ENCODE peak calls at places on chromosomes 1 and 21, in six cellular contexts. A is NCI-H1105, K is H54, C is COLO829, Q is RWPE1, J is foreskin keratinocyte. X is an unnamed sample.

GRCh38 chr21:39651206-39651605 is 38.5 kb downstream of the B3GALT5 start:
- DNase-seq in K (no peak), C (no peak), J (no peak), Q (no peak), A (no peak), X (no peak)

GRCh38 chr1:220060876-220061275 is 14.6 kb upstream of the EPRS1 start:
- DNase-seq in K (no peak), Q (no peak), J (no peak), A (no peak), C (no peak), X (no peak)

GRCh38 chr1:234941711-234942320 is 186.8 kb downstream of the TOMM20 start:
- DNase-seq in Q (no peak), J (no peak), K (no peak), A (no peak), C (no peak), X (no peak)

GRCh38 chr21:30813174-30813573 is at the start of gene KRTAP8-1:
- DNase-seq in K (no peak), A (no peak), C (no peak), Q (no peak), J (no peak), X (no peak)

GRCh38 chr1:207970329-207971038 is 59.6 kb upstream of the CD34 start:
- DNase-seq in J (no peak), A (no peak), K (no peak), Q (no peak), C (no peak), X (no peak)

GRCh38 chr1:179104851-179105250 is 23.0 kb downstream of the TOR3A start:
- DNase-seq in C (no peak), J (no peak), K (no peak), A (no peak), Q (no peak), X (peak; percentile 19)

GRCh38 chr1:16351994-16352841 is at the start of gene FBXO42:
- DNase-seq in K (peak; percentile 67), C (peak; percentile 69), Q (peak; percentile 87), A (peak; percentile 92), J (peak; percentile 67), X (peak; percentile 97)

GRCh38 chr1:53372501-53372951 is 44.7 kb upstream of the LRP8 start:
- DNase-seq in J (no peak), K (no peak), Q (no peak), C (no peak), A (no peak), X (peak; percentile 6)

GRCh38 chr1:204340137-204340536 is 19.6 kb downstream of the PLEKHA6 start:
- DNase-seq in Q (no peak), A (peak; percentile 97), C (no peak), K (no peak), J (no peak), X (peak; percentile 76)

GRCh38 chr1:29362116-29362515 is 125.8 kb downstream of the PTPRU start:
- DNase-seq in C (no peak), Q (no peak), A (no peak), K (no peak), J (no peak), X (no peak)

GRCh38 chr1:60343736-60344135 is 270.2 kb upstream of the C1orf87 start:
- DNase-seq in A (no peak), J (no peak), Q (no peak), K (no peak), C (peak; percentile 13), X (no peak)

GRCh38 chr1:228753933-228754332 is 18.7 kb downstream of the RHOU start:
- DNase-seq in C (no peak), A (no peak), K (no peak), Q (no peak), J (no peak), X (no peak)

GRCh38 chr1:55378582-55378981 is 163.4 kb upstream of the USP24 start:
- DNase-seq in C (peak; percentile 26), A (no peak), Q (peak; percentile 9), K (no peak), J (no peak), X (peak; percentile 53)

GRCh38 chr1:36446261-36446660 is 4.0 kb downstream of the OSCP1 start:
- DNase-seq in K (no peak), J (no peak), C (no peak), Q (no peak), A (no peak), X (peak; percentile 68)

GRCh38 chr1:240122639-240123604 is 31.2 kb downstream of the FMN2 start:
- DNase-seq in Q (no peak), C (no peak), J (no peak), A (peak; percentile 61), K (no peak), X (no peak)

GRCh38 chr1:66752671-66753371 is 562 bp downstream of the DYNLT5 start:
- DNase-seq in Q (no peak), K (no peak), J (no peak), C (no peak), A (no peak), X (no peak)

GRCh38 chr1:12114916-12115315 is 51.8 kb downstream of the TNFRSF8 start:
- DNase-seq in C (no peak), J (no peak), K (no peak), A (no peak), Q (no peak), X (no peak)

GRCh38 chr1:101898137-101898536 is 98.6 kb downstream of the OLFM3 start:
- DNase-seq in A (no peak), K (no peak), J (no peak), Q (no peak), C (no peak), X (no peak)

GRCh38 chr1:203521071-203521794 is 27.3 kb downstream of the OPTC start:
- DNase-seq in J (no peak), C (no peak), K (no peak), A (no peak), Q (no peak), X (no peak)

GRCh38 chr1:24288479-24288878 is 30.7 kb upstream of the GRHL3 start:
- DNase-seq in C (no peak), J (no peak), A (no peak), Q (no peak), K (no peak), X (no peak)

GRCh38 chr1:101428562-101428961 is 191.7 kb downstream of the S1PR1 start:
- DNase-seq in J (no peak), A (no peak), Q (no peak), C (no peak), K (no peak), X (no peak)

GRCh38 chr1:235557495-235557894 is 53.2 kb upstream of the B3GALNT2 start:
- DNase-seq in A (no peak), K (no peak), J (no peak), C (no peak), Q (no peak), X (peak; percentile 41)

GRCh38 chr1:170156594-170156993 is 10.8 kb downstream of the NTMT2 start:
- DNase-seq in A (no peak), C (no peak), K (no peak), Q (no peak), J (no peak), X (no peak)

X was measured in D341Med.